ENCODE peak calls at places on chromosome 16, in ten cellular contexts. One of them, this sample, is unnamed.
A peak's percentile ranks its signal among the peaks of the same experiment; 100 is the strongest.

GRCh38 chr16:2523801-2524231 is 3.6 kb downstream of the AMDHD2 start:
- DNase-seq in tibial nerve: no peak
- DNase-seq in ovary: no peak
- DNase-seq in SK-N-SH: no peak
- DNase-seq in upper lobe of left lung: no peak
- DNase-seq in K562: no peak
- DNase-seq in esophagus muscularis mucosa: no peak
- DNase-seq in sigmoid colon: no peak
- DNase-seq in H1: no peak
- DNase-seq in A549: no peak
- DNase-seq in this sample: no peak

GRCh38 chr16:64251742-64252141 is 870.1 kb downstream of the CDH11 start:
- DNase-seq in H1: no peak
- DNase-seq in sigmoid colon: no peak
- DNase-seq in K562: no peak
- DNase-seq in upper lobe of left lung: no peak
- DNase-seq in A549: no peak
- DNase-seq in esophagus muscularis mucosa: no peak
- DNase-seq in SK-N-SH: no peak
- DNase-seq in ovary: no peak
- DNase-seq in tibial nerve: no peak
- DNase-seq in this sample: no peak

GRCh38 chr16:72946474-72947194 is 101.3 kb downstream of the ZFHX3 start:
- DNase-seq in K562: no peak
- DNase-seq in ovary: no peak
- DNase-seq in esophagus muscularis mucosa: no peak
- DNase-seq in tibial nerve: no peak
- DNase-seq in H1: no peak
- DNase-seq in upper lobe of left lung: no peak
- DNase-seq in A549: no peak
- DNase-seq in sigmoid colon: peak; percentile 77
- DNase-seq in SK-N-SH: no peak
- DNase-seq in this sample: peak; percentile 48

GRCh38 chr16:84732674-84733352 is 33.0 kb downstream of the USP10 start:
- DNase-seq in ovary: no peak
- DNase-seq in H1: no peak
- DNase-seq in sigmoid colon: no peak
- DNase-seq in esophagus muscularis mucosa: no peak
- DNase-seq in upper lobe of left lung: no peak
- DNase-seq in A549: peak; percentile 63
- DNase-seq in SK-N-SH: no peak
- DNase-seq in tibial nerve: no peak
- DNase-seq in K562: peak; percentile 87
- DNase-seq in this sample: no peak

GRCh38 chr16:51134876-51135275 is 16.2 kb downstream of the SALL1 start:
- DNase-seq in ovary: no peak
- DNase-seq in H1: no peak
- DNase-seq in SK-N-SH: no peak
- DNase-seq in esophagus muscularis mucosa: no peak
- DNase-seq in A549: no peak
- DNase-seq in K562: no peak
- DNase-seq in sigmoid colon: no peak
- DNase-seq in upper lobe of left lung: no peak
- DNase-seq in tibial nerve: no peak
- DNase-seq in this sample: no peak

GRCh38 chr16:89033304-89033703 is 56.3 kb upstream of the CBFA2T3 start:
- DNase-seq in esophagus muscularis mucosa: no peak
- DNase-seq in SK-N-SH: no peak
- DNase-seq in tibial nerve: no peak
- DNase-seq in upper lobe of left lung: no peak
- DNase-seq in H1: no peak
- DNase-seq in K562: no peak
- DNase-seq in ovary: no peak
- DNase-seq in A549: no peak
- DNase-seq in sigmoid colon: no peak
- DNase-seq in this sample: no peak

GRCh38 chr16:23296994-23297393 is 5.1 kb upstream of the SCNN1B start:
- DNase-seq in A549: peak; percentile 57
- DNase-seq in ovary: no peak
- DNase-seq in upper lobe of left lung: no peak
- DNase-seq in K562: peak; percentile 44
- DNase-seq in esophagus muscularis mucosa: no peak
- DNase-seq in tibial nerve: no peak
- DNase-seq in SK-N-SH: peak; percentile 55
- DNase-seq in sigmoid colon: no peak
- DNase-seq in H1: no peak
- DNase-seq in this sample: peak; percentile 34

GRCh38 chr16:24540575-24541240 is 1.3 kb downstream of the RBBP6 start:
- DNase-seq in SK-N-SH: peak; percentile 17
- DNase-seq in A549: peak; percentile 25
- DNase-seq in ovary: no peak
- DNase-seq in esophagus muscularis mucosa: no peak
- DNase-seq in upper lobe of left lung: no peak
- DNase-seq in sigmoid colon: no peak
- DNase-seq in K562: peak; percentile 51
- DNase-seq in tibial nerve: no peak
- DNase-seq in H1: no peak
- DNase-seq in this sample: no peak

GRCh38 chr16:71781741-71782140 is 26.9 kb downstream of the AP1G1 start:
- DNase-seq in sigmoid colon: no peak
- DNase-seq in ovary: no peak
- DNase-seq in K562: no peak
- DNase-seq in upper lobe of left lung: no peak
- DNase-seq in H1: no peak
- DNase-seq in esophagus muscularis mucosa: no peak
- DNase-seq in tibial nerve: no peak
- DNase-seq in SK-N-SH: no peak
- DNase-seq in A549: no peak
- DNase-seq in this sample: no peak

GRCh38 chr16:19223235-19223847 is 55.3 kb downstream of the SYT17 start:
- DNase-seq in ovary: no peak
- DNase-seq in upper lobe of left lung: peak; percentile 25
- DNase-seq in sigmoid colon: no peak
- DNase-seq in SK-N-SH: no peak
- DNase-seq in tibial nerve: peak; percentile 17
- DNase-seq in A549: peak; percentile 46
- DNase-seq in H1: peak; percentile 36
- DNase-seq in K562: peak; percentile 61
- DNase-seq in esophagus muscularis mucosa: no peak
- DNase-seq in this sample: peak; percentile 81

GRCh38 chr16:11047939-11048500 is 103.7 kb downstream of the CLEC16A start:
- DNase-seq in H1: no peak
- DNase-seq in K562: no peak
- DNase-seq in ovary: no peak
- DNase-seq in esophagus muscularis mucosa: no peak
- DNase-seq in upper lobe of left lung: no peak
- DNase-seq in SK-N-SH: no peak
- DNase-seq in sigmoid colon: peak; percentile 46
- DNase-seq in tibial nerve: no peak
- DNase-seq in A549: no peak
- DNase-seq in this sample: no peak

GRCh38 chr16:11051430-11052079 is 107.2 kb downstream of the CLEC16A start:
- DNase-seq in ovary: no peak
- DNase-seq in esophagus muscularis mucosa: no peak
- DNase-seq in A549: no peak
- DNase-seq in K562: no peak
- DNase-seq in H1: no peak
- DNase-seq in SK-N-SH: no peak
- DNase-seq in tibial nerve: no peak
- DNase-seq in upper lobe of left lung: no peak
- DNase-seq in sigmoid colon: peak; percentile 44
- DNase-seq in this sample: no peak

GRCh38 chr16:11050954-11051353 is 106.6 kb downstream of the CLEC16A start:
- DNase-seq in tibial nerve: no peak
- DNase-seq in esophagus muscularis mucosa: no peak
- DNase-seq in sigmoid colon: peak; percentile 39
- DNase-seq in K562: no peak
- DNase-seq in ovary: no peak
- DNase-seq in upper lobe of left lung: no peak
- DNase-seq in A549: no peak
- DNase-seq in SK-N-SH: no peak
- DNase-seq in H1: no peak
- DNase-seq in this sample: no peak

GRCh38 chr16:11050536-11050935 is 106.2 kb downstream of the CLEC16A start:
- DNase-seq in ovary: no peak
- DNase-seq in sigmoid colon: peak; percentile 40
- DNase-seq in K562: no peak
- DNase-seq in A549: no peak
- DNase-seq in esophagus muscularis mucosa: no peak
- DNase-seq in tibial nerve: no peak
- DNase-seq in H1: no peak
- DNase-seq in upper lobe of left lung: no peak
- DNase-seq in SK-N-SH: no peak
- DNase-seq in this sample: no peak

GRCh38 chr16:11049396-11050059 is 105.2 kb downstream of the CLEC16A start:
- DNase-seq in tibial nerve: no peak
- DNase-seq in H1: peak; percentile 38
- DNase-seq in sigmoid colon: peak; percentile 51
- DNase-seq in ovary: no peak
- DNase-seq in SK-N-SH: no peak
- DNase-seq in upper lobe of left lung: peak; percentile 44
- DNase-seq in K562: no peak
- DNase-seq in esophagus muscularis mucosa: no peak
- DNase-seq in A549: peak; percentile 51
- DNase-seq in this sample: no peak
- TF ChIP-seq EP300 in tibial nerve: no peak
- TF ChIP-seq EP300 in H1: no peak
- TF ChIP-seq EP300 in sigmoid colon: no peak
- TF ChIP-seq EP300 in ovary: no peak
- TF ChIP-seq EP300 in SK-N-SH: no peak
- TF ChIP-seq EP300 in upper lobe of left lung: no peak
- TF ChIP-seq EP300 in K562: no peak
- TF ChIP-seq EP300 in esophagus muscularis mucosa: no peak
- TF ChIP-seq EP300 in A549: no peak
- TF ChIP-seq EP300 in this sample: no peak

GRCh38 chr16:31071861-31072260 is 2.2 kb downstream of the ZNF668 start:
- DNase-seq in K562: peak; percentile 31
- DNase-seq in A549: no peak
- DNase-seq in ovary: no peak
- DNase-seq in tibial nerve: no peak
- DNase-seq in upper lobe of left lung: no peak
- DNase-seq in SK-N-SH: no peak
- DNase-seq in H1: no peak
- DNase-seq in esophagus muscularis mucosa: no peak
- DNase-seq in sigmoid colon: no peak
- DNase-seq in this sample: no peak
- TF ChIP-seq EP300 in K562: no peak
- TF ChIP-seq EP300 in A549: no peak
- TF ChIP-seq EP300 in ovary: no peak
- TF ChIP-seq EP300 in tibial nerve: no peak
- TF ChIP-seq EP300 in upper lobe of left lung: no peak
- TF ChIP-seq EP300 in SK-N-SH: no peak
- TF ChIP-seq EP300 in H1: no peak
- TF ChIP-seq EP300 in esophagus muscularis mucosa: no peak
- TF ChIP-seq EP300 in sigmoid colon: no peak
- TF ChIP-seq EP300 in this sample: no peak

DNA sequence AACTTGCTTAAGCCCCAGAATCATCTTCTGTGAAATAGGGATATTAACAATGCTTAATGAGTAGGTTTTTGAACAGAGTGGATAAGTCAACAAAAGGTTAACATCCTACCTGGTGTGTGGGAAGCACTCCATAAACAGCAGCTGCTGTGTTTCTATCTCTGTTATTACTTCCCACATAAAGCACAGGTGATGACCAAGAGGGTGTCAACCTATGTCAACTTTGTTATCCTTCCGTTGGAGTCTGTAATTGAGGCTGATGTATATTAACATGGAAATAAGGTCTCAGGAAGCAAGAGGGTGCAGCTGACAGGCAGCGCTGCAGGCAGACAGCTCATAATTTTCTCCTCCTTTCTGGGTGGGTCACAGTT is 269.4 kb downstream of the SNX29 start:
- DNase-seq in esophagus muscularis mucosa: no peak
- DNase-seq in H1: no peak
- DNase-seq in ovary: no peak
- DNase-seq in upper lobe of left lung: no peak
- DNase-seq in A549: no peak
- DNase-seq in K562: no peak
- DNase-seq in tibial nerve: no peak
- DNase-seq in SK-N-SH: no peak
- DNase-seq in sigmoid colon: no peak
- DNase-seq in this sample: no peak
- TF ChIP-seq EP300 in esophagus muscularis mucosa: no peak
- TF ChIP-seq EP300 in H1: no peak
- TF ChIP-seq EP300 in ovary: no peak
- TF ChIP-seq EP300 in upper lobe of left lung: no peak
- TF ChIP-seq EP300 in A549: no peak
- TF ChIP-seq EP300 in K562: no peak
- TF ChIP-seq EP300 in tibial nerve: no peak
- TF ChIP-seq EP300 in SK-N-SH: no peak
- TF ChIP-seq EP300 in sigmoid colon: no peak
- TF ChIP-seq EP300 in this sample: no peak

DNA sequence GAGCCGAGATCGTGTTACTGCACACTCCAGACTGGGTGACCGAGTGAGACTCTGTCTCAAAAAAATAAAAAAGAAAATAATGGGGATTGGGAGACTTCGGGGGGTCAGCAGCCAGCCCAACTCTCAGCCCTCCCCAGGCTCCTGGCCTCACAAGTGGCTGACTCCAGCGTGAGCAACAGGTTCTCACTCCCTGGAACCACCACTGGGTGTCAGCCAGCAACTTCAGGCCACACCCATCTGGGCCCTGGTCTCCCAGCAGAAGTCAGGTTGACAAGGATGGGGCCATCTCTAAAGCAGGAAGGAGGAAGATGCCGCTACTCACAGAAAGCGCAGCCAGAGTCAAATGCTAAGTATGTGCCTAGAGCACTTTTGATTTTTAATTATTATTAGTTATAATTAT is 139.4 kb downstream of the C16orf78 start:
- DNase-seq in A549: peak; percentile 23
- DNase-seq in esophagus muscularis mucosa: no peak
- DNase-seq in K562: peak; percentile 30
- DNase-seq in SK-N-SH: peak; percentile 63
- DNase-seq in sigmoid colon: no peak
- DNase-seq in H1: no peak
- DNase-seq in ovary: no peak
- DNase-seq in tibial nerve: no peak
- DNase-seq in upper lobe of left lung: no peak
- DNase-seq in this sample: no peak
- TF ChIP-seq EP300 in A549: no peak
- TF ChIP-seq EP300 in esophagus muscularis mucosa: no peak
- TF ChIP-seq EP300 in K562: no peak
- TF ChIP-seq EP300 in SK-N-SH: no peak
- TF ChIP-seq EP300 in sigmoid colon: no peak
- TF ChIP-seq EP300 in H1: no peak
- TF ChIP-seq EP300 in ovary: no peak
- TF ChIP-seq EP300 in tibial nerve: no peak
- TF ChIP-seq EP300 in upper lobe of left lung: no peak
- TF ChIP-seq EP300 in this sample: no peak

GRCh38 chr16:57635266-57636097 is 7.1 kb downstream of the ADGRG1 start:
- DNase-seq in H1: no peak
- DNase-seq in upper lobe of left lung: no peak
- DNase-seq in SK-N-SH: no peak
- DNase-seq in ovary: no peak
- DNase-seq in sigmoid colon: no peak
- DNase-seq in tibial nerve: no peak
- DNase-seq in A549: no peak
- DNase-seq in esophagus muscularis mucosa: no peak
- DNase-seq in K562: no peak
- DNase-seq in this sample: peak; percentile 75
- TF ChIP-seq EP300 in H1: no peak
- TF ChIP-seq EP300 in upper lobe of left lung: no peak
- TF ChIP-seq EP300 in SK-N-SH: no peak
- TF ChIP-seq EP300 in ovary: no peak
- TF ChIP-seq EP300 in sigmoid colon: no peak
- TF ChIP-seq EP300 in tibial nerve: no peak
- TF ChIP-seq EP300 in A549: no peak
- TF ChIP-seq EP300 in esophagus muscularis mucosa: no peak
- TF ChIP-seq EP300 in K562: no peak
- TF ChIP-seq EP300 in this sample: no peak